ENCODE peak calls at places on chromosomes 13 and 19, in five cellular contexts. One of them, this sample, is unnamed.

GRCh38 chr19:47047931-47048399 is 459 bp downstream of the TMEM160 start:
- DNase-seq in foreskin fibroblast: peak; percentile 92
- DNase-seq in fibroblast of pulmonary artery: peak; percentile 94
- DNase-seq in GM12865: peak; percentile 90
- DNase-seq in CD4-positive, alpha-beta T cell: peak; percentile 24
- DNase-seq in this sample: peak; percentile 98

GRCh38 chr13:41802033-41802683 is 158.8 kb downstream of the VWA8 start:
- DNase-seq in CD4-positive, alpha-beta T cell: no peak
- DNase-seq in GM12865: no peak
- DNase-seq in fibroblast of pulmonary artery: no peak
- DNase-seq in foreskin fibroblast: no peak
- DNase-seq in this sample: no peak

GRCh38 chr13:42996584-42996983 is 4.5 kb upstream of the EPSTI1 start:
- DNase-seq in fibroblast of pulmonary artery: peak; percentile 93
- DNase-seq in GM12865: peak; percentile 69
- DNase-seq in CD4-positive, alpha-beta T cell: no peak
- DNase-seq in foreskin fibroblast: peak; percentile 84
- DNase-seq in this sample: no peak

GRCh38 chr13:70107498-70108271 is at the start of gene ATXN8OS:
- DNase-seq in foreskin fibroblast: peak; percentile 0
- DNase-seq in GM12865: no peak
- DNase-seq in fibroblast of pulmonary artery: no peak
- DNase-seq in CD4-positive, alpha-beta T cell: no peak
- DNase-seq in this sample: no peak

GRCh38 chr19:928471-929259 is 2.8 kb downstream of the ARID3A start:
- DNase-seq in CD4-positive, alpha-beta T cell: no peak
- DNase-seq in GM12865: no peak
- DNase-seq in fibroblast of pulmonary artery: peak; percentile 25
- DNase-seq in foreskin fibroblast: no peak
- DNase-seq in this sample: no peak

GRCh38 chr19:2578391-2578826 is 102.5 kb downstream of the GADD45B start:
- DNase-seq in foreskin fibroblast: no peak
- DNase-seq in fibroblast of pulmonary artery: peak; percentile 65
- DNase-seq in CD4-positive, alpha-beta T cell: no peak
- DNase-seq in GM12865: no peak
- DNase-seq in this sample: no peak

GRCh38 chr13:45456196-45456972 is 8.4 kb upstream of the COG3 start:
- DNase-seq in fibroblast of pulmonary artery: peak; percentile 36
- DNase-seq in CD4-positive, alpha-beta T cell: no peak
- DNase-seq in foreskin fibroblast: peak; percentile 49
- DNase-seq in GM12865: no peak
- DNase-seq in this sample: no peak

GRCh38 chr19:42563352-42564210 is 31.1 kb downstream of the CEACAM8 start:
- DNase-seq in GM12865: peak; percentile 39
- DNase-seq in fibroblast of pulmonary artery: peak; percentile 58
- DNase-seq in foreskin fibroblast: peak; percentile 24
- DNase-seq in CD4-positive, alpha-beta T cell: no peak
- DNase-seq in this sample: peak; percentile 66

GRCh38 chr13:76289558-76289957 is 596.6 kb downstream of the KCTD12 start:
- DNase-seq in fibroblast of pulmonary artery: no peak
- DNase-seq in GM12865: no peak
- DNase-seq in foreskin fibroblast: no peak
- DNase-seq in CD4-positive, alpha-beta T cell: no peak
- DNase-seq in this sample: no peak

GRCh38 chr19:57887195-57887941 is 1.5 kb downstream of the ZNF814 start:
- DNase-seq in CD4-positive, alpha-beta T cell: no peak
- DNase-seq in foreskin fibroblast: no peak
- DNase-seq in fibroblast of pulmonary artery: peak; percentile 48
- DNase-seq in GM12865: no peak
- DNase-seq in this sample: no peak

GRCh38 chr13:23876265-23876664 is 12.9 kb downstream of the MIPEP start:
- DNase-seq in CD4-positive, alpha-beta T cell: no peak
- DNase-seq in fibroblast of pulmonary artery: peak; percentile 38
- DNase-seq in foreskin fibroblast: no peak
- DNase-seq in GM12865: peak; percentile 48
- DNase-seq in this sample: no peak
- TF ChIP-seq CTCF in CD4-positive, alpha-beta T cell: no peak
- TF ChIP-seq CTCF in fibroblast of pulmonary artery: peak; percentile 57
- TF ChIP-seq CTCF in foreskin fibroblast: peak; percentile 63
- TF ChIP-seq CTCF in GM12865: peak; percentile 32
- TF ChIP-seq CTCF in this sample: peak; percentile 10

DNA sequence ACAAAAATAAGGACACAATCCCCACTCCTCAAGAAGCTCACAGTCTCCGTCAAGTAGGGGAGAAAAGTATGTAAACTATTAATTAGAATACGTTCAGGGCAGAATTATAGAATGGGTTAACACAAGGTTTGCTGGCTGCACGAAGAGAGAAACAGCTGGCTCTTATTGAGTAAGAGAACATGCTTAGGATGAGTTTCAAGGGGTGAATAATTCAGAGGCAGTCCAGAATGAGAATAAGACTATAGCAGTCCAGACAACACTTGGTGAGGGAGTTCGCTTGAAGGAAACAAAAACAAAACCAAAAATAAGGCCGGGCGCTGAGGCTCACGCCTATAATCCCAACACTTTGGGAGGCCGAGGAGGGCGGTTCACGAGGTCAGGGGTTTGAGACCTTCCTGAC is 61.9 kb downstream of the THSD1 start:
- DNase-seq in fibroblast of pulmonary artery: peak; percentile 11
- DNase-seq in GM12865: no peak
- DNase-seq in foreskin fibroblast: no peak
- DNase-seq in CD4-positive, alpha-beta T cell: no peak
- DNase-seq in this sample: no peak
- TF ChIP-seq CTCF in fibroblast of pulmonary artery: no peak
- TF ChIP-seq CTCF in GM12865: no peak
- TF ChIP-seq CTCF in foreskin fibroblast: no peak
- TF ChIP-seq CTCF in CD4-positive, alpha-beta T cell: no peak
- TF ChIP-seq CTCF in this sample: no peak

DNA sequence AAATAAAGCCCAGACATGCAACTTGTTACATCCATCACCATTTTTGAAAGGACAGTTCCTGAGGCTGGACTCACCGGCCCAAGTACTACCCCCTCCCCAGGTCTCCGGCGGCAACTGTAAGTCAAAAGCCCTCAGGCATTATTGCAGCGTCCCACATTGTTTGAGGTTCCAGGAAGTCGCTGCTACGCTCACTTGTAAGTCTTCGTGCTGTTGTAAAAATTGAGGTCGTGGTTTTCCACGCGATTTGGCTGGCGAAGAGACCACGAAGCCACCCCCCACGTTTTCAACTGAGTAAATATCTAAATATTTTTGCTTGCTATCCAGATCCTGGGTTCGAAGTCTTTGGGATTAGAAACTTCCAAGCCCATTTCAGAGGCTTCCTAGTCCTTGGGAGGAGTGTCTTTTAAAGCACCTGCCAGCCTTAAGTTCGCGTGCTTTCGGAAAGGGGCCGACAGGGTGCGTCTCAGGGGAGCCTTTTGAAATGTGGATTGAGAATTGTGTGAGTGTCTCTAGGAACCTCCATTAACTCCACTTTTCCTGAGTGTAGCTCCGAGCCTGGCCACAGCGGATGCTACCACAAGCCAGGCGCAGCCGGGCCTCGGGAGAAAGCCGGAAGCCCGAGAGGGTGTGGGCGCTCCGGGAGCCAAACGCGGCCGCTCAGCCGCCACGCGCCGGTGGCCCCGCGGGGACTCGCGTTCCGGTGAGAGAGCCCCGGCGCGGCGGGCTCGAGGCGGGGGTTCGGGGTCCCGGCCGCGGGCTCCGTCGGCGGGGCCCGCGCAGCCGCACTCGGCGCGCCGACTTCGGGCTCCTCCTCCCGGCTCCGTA is at the start of gene FNDC3A:
- DNase-seq in GM12865: peak; percentile 75
- DNase-seq in fibroblast of pulmonary artery: peak; percentile 74
- DNase-seq in foreskin fibroblast: no peak
- DNase-seq in CD4-positive, alpha-beta T cell: peak; percentile 40
- DNase-seq in this sample: peak; percentile 13
- TF ChIP-seq CTCF in GM12865: no peak
- TF ChIP-seq CTCF in fibroblast of pulmonary artery: peak; percentile 3
- TF ChIP-seq CTCF in foreskin fibroblast: no peak
- TF ChIP-seq CTCF in CD4-positive, alpha-beta T cell: peak; percentile 28
- TF ChIP-seq CTCF in this sample: no peak

GRCh38 chr13:71513414-71514063 is 353.5 kb downstream of the DACH1 start:
- DNase-seq in fibroblast of pulmonary artery: no peak
- DNase-seq in CD4-positive, alpha-beta T cell: no peak
- DNase-seq in foreskin fibroblast: no peak
- DNase-seq in GM12865: no peak
- DNase-seq in this sample: no peak
- TF ChIP-seq CTCF in fibroblast of pulmonary artery: no peak
- TF ChIP-seq CTCF in CD4-positive, alpha-beta T cell: no peak
- TF ChIP-seq CTCF in foreskin fibroblast: no peak
- TF ChIP-seq CTCF in GM12865: no peak
- TF ChIP-seq CTCF in this sample: no peak

DNA sequence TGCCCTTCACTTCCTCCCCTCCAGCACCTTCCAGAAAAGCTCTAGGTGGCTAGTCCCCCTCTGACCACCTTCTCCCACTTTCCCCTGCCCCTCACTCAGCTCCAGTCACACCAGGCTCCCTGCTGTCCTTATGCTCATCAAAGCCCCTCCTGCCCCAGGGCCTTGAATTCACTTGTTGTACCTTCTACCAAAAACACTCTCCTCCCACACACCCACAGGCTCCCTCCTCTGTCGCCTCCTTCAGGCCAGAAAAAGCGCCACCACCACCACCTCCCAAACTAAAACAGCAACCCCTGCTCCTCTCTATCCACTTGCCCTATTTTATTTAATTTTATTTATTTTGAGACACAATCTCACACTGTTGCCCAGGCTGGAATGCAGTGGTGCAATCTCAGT is 4.8 kb upstream of the CEACAM16 start:
- DNase-seq in fibroblast of pulmonary artery: no peak
- DNase-seq in CD4-positive, alpha-beta T cell: peak; percentile 7
- DNase-seq in foreskin fibroblast: no peak
- DNase-seq in GM12865: peak; percentile 43
- DNase-seq in this sample: no peak
- TF ChIP-seq CTCF in fibroblast of pulmonary artery: peak; percentile 34
- TF ChIP-seq CTCF in CD4-positive, alpha-beta T cell: peak; percentile 13
- TF ChIP-seq CTCF in foreskin fibroblast: peak; percentile 34
- TF ChIP-seq CTCF in GM12865: peak; percentile 48
- TF ChIP-seq CTCF in this sample: peak; percentile 32

GRCh38 chr13:60138674-60139073 is 25.1 kb downstream of the DIAPH3 start:
- DNase-seq in CD4-positive, alpha-beta T cell: no peak
- DNase-seq in GM12865: no peak
- DNase-seq in fibroblast of pulmonary artery: no peak
- DNase-seq in foreskin fibroblast: no peak
- DNase-seq in this sample: no peak

GRCh38 chr13:60135344-60135743 is 28.4 kb downstream of the DIAPH3 start:
- DNase-seq in CD4-positive, alpha-beta T cell: no peak
- DNase-seq in foreskin fibroblast: no peak
- DNase-seq in GM12865: no peak
- DNase-seq in fibroblast of pulmonary artery: no peak
- DNase-seq in this sample: no peak

GRCh38 chr13:60139272-60139671 is 24.5 kb downstream of the DIAPH3 start:
- DNase-seq in GM12865: no peak
- DNase-seq in CD4-positive, alpha-beta T cell: no peak
- DNase-seq in fibroblast of pulmonary artery: no peak
- DNase-seq in foreskin fibroblast: peak; percentile 16
- DNase-seq in this sample: no peak

GRCh38 chr13:60137911-60138570 is 25.7 kb downstream of the DIAPH3 start:
- DNase-seq in foreskin fibroblast: no peak
- DNase-seq in fibroblast of pulmonary artery: no peak
- DNase-seq in GM12865: no peak
- DNase-seq in CD4-positive, alpha-beta T cell: no peak
- DNase-seq in this sample: no peak

DNA sequence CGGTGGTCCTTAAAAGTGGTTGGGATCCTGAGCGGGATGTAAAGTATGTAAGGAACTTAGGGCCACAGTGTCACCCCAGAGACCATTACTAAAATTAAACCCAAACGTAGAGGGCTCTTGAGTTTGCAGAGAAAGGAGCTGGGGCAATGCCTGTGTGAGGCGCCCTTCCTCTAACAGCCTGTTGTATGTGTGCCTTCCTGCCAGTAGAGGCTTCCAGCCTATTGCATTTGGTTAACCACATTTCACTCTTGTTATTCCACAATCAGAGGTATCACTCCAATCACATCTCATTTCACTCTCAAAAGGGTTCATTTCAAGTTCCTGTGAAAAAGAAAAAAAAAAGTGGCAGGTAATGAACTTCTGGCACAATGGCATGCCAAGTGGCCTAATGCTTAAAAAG is 29.4 kb downstream of the DIAPH3 start:
- DNase-seq in foreskin fibroblast: no peak
- DNase-seq in GM12865: peak; percentile 18
- DNase-seq in CD4-positive, alpha-beta T cell: no peak
- DNase-seq in fibroblast of pulmonary artery: peak; percentile 37
- DNase-seq in this sample: no peak
- TF ChIP-seq CTCF in foreskin fibroblast: peak; percentile 23
- TF ChIP-seq CTCF in GM12865: no peak
- TF ChIP-seq CTCF in CD4-positive, alpha-beta T cell: no peak
- TF ChIP-seq CTCF in fibroblast of pulmonary artery: peak; percentile 36
- TF ChIP-seq CTCF in this sample: no peak

GRCh38 chr13:97018029-97018819 is 23.9 kb upstream of the OXGR1 start:
- DNase-seq in fibroblast of pulmonary artery: peak; percentile 80
- DNase-seq in foreskin fibroblast: peak; percentile 44
- DNase-seq in GM12865: peak; percentile 53
- DNase-seq in CD4-positive, alpha-beta T cell: peak; percentile 13
- DNase-seq in this sample: peak; percentile 45
- TF ChIP-seq CTCF in fibroblast of pulmonary artery: peak; percentile 97
- TF ChIP-seq CTCF in foreskin fibroblast: peak; percentile 90
- TF ChIP-seq CTCF in GM12865: peak; percentile 73
- TF ChIP-seq CTCF in CD4-positive, alpha-beta T cell: peak; percentile 85
- TF ChIP-seq CTCF in this sample: peak; percentile 54